ENCODE peak calls at places on chromosomes 7 and 10, in eight cellular contexts. B, R, T, A, Z, L, N and D are unnamed samples.

GRCh38 chr10:48598243-48598935 is 6.5 kb downstream of the ARHGAP22 start:
- DNase-seq in R (peak), L (no peak), A (no peak), Z (no peak), B (no peak), T (no peak), N (peak), D (no peak)

GRCh38 chr7:74365320-74366022 is 76.3 kb downstream of the CLIP2 start:
- DNase-seq in A (no peak), B (peak), L (peak), N (peak), R (peak), T (no peak), Z (peak), D (peak)

GRCh38 chr10:114367041-114367675 is 37.1 kb downstream of the AFAP1L2 start:
- DNase-seq in T (no peak), R (no peak), B (no peak), N (no peak), A (no peak), L (no peak), Z (no peak), D (no peak)

GRCh38 chr7:41998041-41998440 is 239.0 kb downstream of the GLI3 start:
- DNase-seq in A (no peak), L (no peak), N (no peak), R (no peak), B (no peak), T (no peak), Z (no peak), D (no peak)

GRCh38 chr10:98340946-98341345 is 73.0 kb upstream of the LOXL4 start:
- DNase-seq in R (no peak), T (no peak), B (no peak), N (no peak), Z (no peak), L (peak), A (no peak), D (no peak)

GRCh38 chr7:14835399-14835798 is 67.2 kb downstream of the DGKB start:
- DNase-seq in L (peak), T (no peak), Z (no peak), B (no peak), R (no peak), A (no peak), N (no peak), D (no peak)

GRCh38 chr7:108235451-108236061 is 105.4 kb upstream of the LAMB4 start:
- DNase-seq in N (no peak), T (no peak), L (no peak), Z (peak), B (peak), R (no peak), A (no peak), D (no peak)

GRCh38 chr10:110916554-110917346 is 2.2 kb downstream of the BBIP1 start:
- DNase-seq in R (no peak), B (peak), T (no peak), Z (peak), L (no peak), A (no peak), N (no peak), D (no peak)

GRCh38 chr7:32643194-32643593 is 147.9 kb downstream of the AVL9 start:
- DNase-seq in L (no peak), N (no peak), B (no peak), R (no peak), T (no peak), Z (no peak), A (no peak), D (no peak)

GRCh38 chr10:13485623-13486022 is 43.2 kb downstream of the BEND7 start:
- DNase-seq in B (peak), Z (peak), T (no peak), R (no peak), N (no peak), A (no peak), L (peak), D (no peak)

GRCh38 chr10:107481881-107482280 is 317.4 kb upstream of the SORCS1 start:
- DNase-seq in A (no peak), B (no peak), R (no peak), L (no peak), T (no peak), Z (no peak), N (no peak), D (no peak)

GRCh38 chr7:14009453-14010418 is 20.3 kb upstream of the ETV1 start:
- DNase-seq in B (no peak), N (no peak), T (no peak), A (no peak), L (no peak), Z (no peak), R (no peak), D (no peak)

GRCh38 chr7:133742709-133743538 is 384.2 kb upstream of the LRGUK start:
- DNase-seq in R (peak), L (no peak), N (no peak), B (peak), Z (peak), A (no peak), T (no peak), D (no peak)

GRCh38 chr10:118950190-118950658 is 79.3 kb upstream of the NANOS1 start:
- DNase-seq in Z (peak), B (no peak), N (no peak), R (no peak), L (no peak), T (no peak), A (no peak), D (no peak)

GRCh38 chr7:106092204-106092603 is 19.9 kb downstream of the SYPL1 start:
- DNase-seq in Z (no peak), L (no peak), T (no peak), R (no peak), A (no peak), N (no peak), B (no peak), D (no peak)

GRCh38 chr7:130191791-130192190 is 13.4 kb downstream of the TMEM209 start:
- DNase-seq in A (no peak), B (no peak), L (no peak), R (no peak), N (no peak), Z (no peak), T (no peak), D (no peak)

GRCh38 chr7:29196191-29196590 is 1.6 kb downstream of the CHN2 start:
- DNase-seq in N (no peak), R (no peak), L (no peak), B (no peak), T (no peak), A (no peak), Z (no peak), D (no peak)

GRCh38 chr10:86389441-86390193 is 23.0 kb upstream of the GRID1 start:
- DNase-seq in T (no peak), R (no peak), L (peak), B (no peak), N (no peak), Z (peak), A (no peak), D (peak)

GRCh38 chr10:105188737-105189463 is 547.8 kb downstream of the SORCS3 start:
- DNase-seq in R (no peak), A (no peak), Z (peak), T (no peak), L (no peak), N (no peak), B (peak), D (no peak)

GRCh38 chr10:5573968-5574641 is 49.3 kb downstream of the CALML3 start:
- DNase-seq in A (no peak), T (no peak), L (no peak), N (no peak), R (no peak), Z (peak), B (no peak), D (no peak)

GRCh38 chr7:139946539-139946938 is 116.2 kb downstream of the PARP12 start:
- DNase-seq in T (no peak), Z (no peak), A (no peak), N (no peak), R (no peak), L (no peak), B (no peak), D (no peak)

GRCh38 chr10:84140036-84140379 is 699 bp downstream of the GHITM start:
- DNase-seq in B (peak), A (no peak), R (no peak), Z (peak), T (no peak), L (peak), N (no peak), D (peak)

GRCh38 chr7:37234334-37234733 is 214.3 kb downstream of the ELMO1 start:
- DNase-seq in T (no peak), Z (no peak), A (no peak), N (no peak), L (no peak), B (no peak), R (no peak), D (no peak)

GRCh38 chr7:42025635-42026375 is 211.2 kb downstream of the GLI3 start:
- DNase-seq in R (no peak), L (no peak), Z (no peak), A (no peak), T (no peak), N (no peak), B (no peak), D (no peak)

GRCh38 chr7:106400990-106401389 is 116.2 kb upstream of the NAMPT start:
- DNase-seq in B (no peak), Z (no peak), L (no peak), T (no peak), A (no peak), R (no peak), N (no peak), D (no peak)

GRCh38 chr10:80829151-80829550 is 291.4 kb downstream of the SH2D4B start:
- DNase-seq in Z (no peak), N (no peak), T (no peak), B (no peak), A (no peak), L (no peak), R (no peak), D (no peak)

GRCh38 chr7:66957595-66958290 is 36.7 kb downstream of the TMEM248 start:
- DNase-seq in L (peak), Z (peak), R (no peak), T (no peak), B (peak), A (no peak), N (no peak), D (no peak)

GRCh38 chr7:115359919-115360318 is 438.0 kb downstream of the MDFIC start:
- DNase-seq in Z (no peak), A (no peak), L (no peak), B (no peak), N (no peak), T (no peak), R (no peak), D (no peak)

GRCh38 chr10:104054430-104054829 is 31.2 kb downstream of the COL17A1 start:
- DNase-seq in L (no peak), A (no peak), Z (peak), N (no peak), B (peak), T (no peak), R (no peak), D (no peak)